ENCODE peak calls at places on chromosomes 3 and 15, in four cellular contexts. One of them, this sample, is unnamed.

GRCh38 chr15:77557178-77557960 is 75.3 kb downstream of the LINGO1 start:
- DNase-seq in OCI-LY7: no peak
- DNase-seq in AG04450: no peak
- DNase-seq in body of pancreas: no peak
- DNase-seq in this sample: no peak

GRCh38 chr3:20105513-20106280 is 65.5 kb downstream of the KAT2B start:
- DNase-seq in OCI-LY7: no peak
- DNase-seq in AG04450: no peak
- DNase-seq in body of pancreas: no peak
- DNase-seq in this sample: no peak

GRCh38 chr3:170553788-170554620 is 31.9 kb downstream of the SLC7A14 start:
- DNase-seq in OCI-LY7: no peak
- DNase-seq in AG04450: no peak
- DNase-seq in body of pancreas: no peak
- DNase-seq in this sample: no peak

GRCh38 chr3:63914312-63914711 is 2.1 kb upstream of the SCAANT1 start:
- DNase-seq in OCI-LY7: no peak
- DNase-seq in AG04450: no peak
- DNase-seq in body of pancreas: peak; percentile 84
- DNase-seq in this sample: no peak

GRCh38 chr15:32683906-32684584 is 33.8 kb upstream of the GREM1 start:
- DNase-seq in OCI-LY7: no peak
- DNase-seq in AG04450: peak; percentile 61
- DNase-seq in body of pancreas: peak; percentile 30
- DNase-seq in this sample: peak; percentile 87

GRCh38 chr15:71588746-71589145 is 221.6 kb upstream of the NR2E3 start:
- DNase-seq in OCI-LY7: no peak
- DNase-seq in AG04450: peak; percentile 32
- DNase-seq in body of pancreas: no peak
- DNase-seq in this sample: peak; percentile 80

GRCh38 chr3:177776656-177777055 is 579.4 kb upstream of the TBL1XR1 start:
- DNase-seq in OCI-LY7: no peak
- DNase-seq in AG04450: peak; percentile 58
- DNase-seq in body of pancreas: peak; percentile 41
- DNase-seq in this sample: peak; percentile 87

GRCh38 chr3:141878812-141879211 is 2.4 kb downstream of the ATP1B3 start:
- DNase-seq in OCI-LY7: no peak
- DNase-seq in AG04450: no peak
- DNase-seq in body of pancreas: no peak
- DNase-seq in this sample: no peak

GRCh38 chr3:21573291-21573690 is 177.7 kb downstream of the ZNF385D start:
- DNase-seq in OCI-LY7: no peak
- DNase-seq in AG04450: no peak
- DNase-seq in body of pancreas: no peak
- DNase-seq in this sample: no peak

GRCh38 chr15:92803852-92804609 is 96.1 kb upstream of the CHD2 start:
- DNase-seq in OCI-LY7: no peak
- DNase-seq in AG04450: peak; percentile 100
- DNase-seq in body of pancreas: peak; percentile 80
- DNase-seq in this sample: peak; percentile 99

GRCh38 chr3:55405436-55405835 is 81.7 kb downstream of the WNT5A start:
- DNase-seq in OCI-LY7: peak; percentile 49
- DNase-seq in AG04450: no peak
- DNase-seq in body of pancreas: no peak
- DNase-seq in this sample: no peak

GRCh38 chr3:136994772-136995516 is 37.2 kb downstream of the IL20RB start:
- DNase-seq in OCI-LY7: no peak
- DNase-seq in AG04450: no peak
- DNase-seq in body of pancreas: peak; percentile 92
- DNase-seq in this sample: peak; percentile 20

GRCh38 chr3:136250862-136251460 is 821 bp downstream of the PCCB start:
- DNase-seq in OCI-LY7: peak; percentile 31
- DNase-seq in AG04450: no peak
- DNase-seq in body of pancreas: peak; percentile 83
- DNase-seq in this sample: peak; percentile 35

GRCh38 chr3:111534701-111535100 is 7.3 kb upstream of the CD96 start:
- DNase-seq in OCI-LY7: no peak
- DNase-seq in AG04450: no peak
- DNase-seq in body of pancreas: no peak
- DNase-seq in this sample: peak; percentile 36

GRCh38 chr3:77039606-77040553 is at the start of gene ROBO2:
- DNase-seq in OCI-LY7: no peak
- DNase-seq in AG04450: no peak
- DNase-seq in body of pancreas: peak; percentile 25
- DNase-seq in this sample: peak; percentile 14

GRCh38 chr15:100737214-100737613 is 134.8 kb downstream of the ASB7 start:
- DNase-seq in OCI-LY7: no peak
- DNase-seq in AG04450: no peak
- DNase-seq in body of pancreas: no peak
- DNase-seq in this sample: no peak

GRCh38 chr15:64897345-64897985 is 14.2 kb upstream of the ANKDD1A start:
- DNase-seq in OCI-LY7: no peak
- DNase-seq in AG04450: no peak
- DNase-seq in body of pancreas: peak; percentile 74
- DNase-seq in this sample: peak; percentile 53

GRCh38 chr15:101723161-101723873 is 956 bp downstream of the TARS3 start:
- DNase-seq in OCI-LY7: peak; percentile 78
- DNase-seq in AG04450: no peak
- DNase-seq in body of pancreas: no peak
- DNase-seq in this sample: peak; percentile 6

GRCh38 chr3:40397129-40397528 is 10.1 kb downstream of the ENTPD3 start:
- DNase-seq in OCI-LY7: no peak
- DNase-seq in AG04450: no peak
- DNase-seq in body of pancreas: no peak
- DNase-seq in this sample: no peak

GRCh38 chr15:74443100-74443909 is 9.5 kb upstream of the SEMA7A start:
- DNase-seq in OCI-LY7: no peak
- DNase-seq in AG04450: no peak
- DNase-seq in body of pancreas: no peak
- DNase-seq in this sample: no peak

GRCh38 chr15:58438956-58439355 is 7.2 kb downstream of the LIPC start:
- DNase-seq in OCI-LY7: peak; percentile 46
- DNase-seq in AG04450: peak; percentile 13
- DNase-seq in body of pancreas: peak; percentile 60
- DNase-seq in this sample: peak; percentile 36

GRCh38 chr15:78734441-78735064 is 76.7 kb downstream of the ADAMTS7 start:
- DNase-seq in OCI-LY7: no peak
- DNase-seq in AG04450: no peak
- DNase-seq in body of pancreas: no peak
- DNase-seq in this sample: no peak

GRCh38 chr15:81103857-81104256 is 30.2 kb upstream of the CFAP161 start:
- DNase-seq in OCI-LY7: no peak
- DNase-seq in AG04450: no peak
- DNase-seq in body of pancreas: no peak
- DNase-seq in this sample: no peak

GRCh38 chr15:81098349-81098748 is 35.7 kb upstream of the CFAP161 start:
- DNase-seq in OCI-LY7: no peak
- DNase-seq in AG04450: no peak
- DNase-seq in body of pancreas: no peak
- DNase-seq in this sample: no peak

GRCh38 chr15:81105521-81105920 is 28.5 kb upstream of the CFAP161 start:
- DNase-seq in OCI-LY7: no peak
- DNase-seq in AG04450: no peak
- DNase-seq in body of pancreas: no peak
- DNase-seq in this sample: peak; percentile 33

GRCh38 chr15:81098884-81099601 is 35.0 kb upstream of the CFAP161 start:
- DNase-seq in OCI-LY7: no peak
- DNase-seq in AG04450: no peak
- DNase-seq in body of pancreas: peak; percentile 14
- DNase-seq in this sample: no peak

DNA sequence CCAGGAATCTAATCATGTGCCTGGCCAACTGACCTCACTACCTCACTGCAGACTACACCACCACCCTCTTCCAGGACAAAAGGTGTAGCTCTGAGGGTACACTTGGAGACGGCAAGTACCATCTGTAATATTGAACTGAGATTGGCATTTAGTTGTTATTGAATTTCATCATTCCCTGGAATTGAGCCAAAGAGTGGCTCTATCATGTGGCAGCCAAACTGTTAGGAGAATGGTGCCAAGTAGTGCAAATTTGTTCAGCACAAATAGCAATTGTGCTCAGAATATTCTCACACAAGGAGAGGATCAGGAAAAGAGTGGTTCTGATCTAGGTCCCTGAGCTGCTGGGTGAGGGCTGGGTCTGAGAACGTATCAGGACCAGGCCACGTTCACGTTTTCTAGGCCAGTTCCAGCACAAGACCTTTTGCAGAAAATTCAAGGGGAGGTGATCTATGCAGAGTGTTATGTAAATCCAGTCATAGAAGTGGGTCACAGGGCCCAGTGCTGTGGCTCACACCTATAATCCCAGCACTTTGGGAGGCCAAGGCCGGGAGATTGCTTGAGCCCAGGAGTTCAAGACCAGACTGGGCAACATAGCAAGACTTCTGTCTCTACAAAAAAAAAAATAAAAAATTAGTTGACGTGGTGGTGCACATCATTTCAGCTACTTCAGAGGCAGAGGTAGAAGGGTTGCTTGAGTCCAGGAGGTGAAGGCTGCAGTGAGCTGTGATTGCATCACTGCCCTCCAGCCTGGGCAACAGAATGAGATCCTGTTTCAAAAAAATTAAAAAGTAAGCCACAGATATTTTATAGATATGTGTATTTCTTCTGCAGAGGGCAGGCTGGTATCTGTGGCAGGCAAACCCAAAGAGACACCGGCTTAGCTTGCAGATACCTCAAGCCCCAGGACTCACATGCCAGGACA is 31.9 kb upstream of the CFAP161 start:
- DNase-seq in OCI-LY7: no peak
- DNase-seq in AG04450: no peak
- DNase-seq in body of pancreas: no peak
- DNase-seq in this sample: no peak
- H3K4me3 ChIP-seq in OCI-LY7: no peak overlapping the region
- H3K4me3 ChIP-seq in AG04450: no peak overlapping the region
- H3K4me3 ChIP-seq in body of pancreas: no peak overlapping the region
- H3K4me3 ChIP-seq in this sample: no peak overlapping the region

DNA sequence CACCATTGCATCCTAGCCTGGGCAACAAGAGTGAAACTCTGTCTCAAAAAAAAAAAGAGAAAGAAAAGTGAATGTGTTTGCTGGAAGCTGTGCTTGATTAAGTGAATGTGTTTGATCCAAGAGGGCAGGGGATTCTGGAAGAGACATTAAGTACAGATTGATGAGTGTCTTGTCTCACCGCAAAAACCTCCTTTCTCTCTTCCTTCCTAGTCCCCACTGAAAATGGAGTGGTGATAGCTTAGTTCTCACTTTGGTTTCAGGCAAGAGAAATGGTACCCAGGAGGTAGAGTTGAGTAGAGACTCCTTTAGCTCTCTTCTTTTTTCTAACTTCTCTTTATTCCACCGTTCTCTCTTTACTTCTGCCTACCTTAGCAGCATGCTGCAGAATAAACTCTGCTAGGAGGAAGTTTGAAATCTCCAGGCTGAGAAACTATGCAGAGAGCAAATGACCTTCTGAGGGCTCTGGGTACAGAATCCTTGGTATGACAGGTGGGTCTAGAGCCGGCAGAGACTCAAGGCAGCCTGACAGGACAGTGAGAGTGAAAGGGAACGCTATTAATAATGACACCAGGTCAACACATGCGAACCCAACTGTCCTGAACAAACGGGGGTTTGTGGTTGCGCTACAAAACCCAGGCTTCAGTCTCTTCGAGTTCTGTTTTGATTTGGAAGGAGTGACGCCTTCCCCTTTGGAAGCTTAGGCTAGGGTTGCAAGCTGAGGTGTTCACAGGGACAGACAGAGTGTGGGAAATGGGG is 74.9 kb downstream of the SMAD3 start:
- DNase-seq in OCI-LY7: no peak
- DNase-seq in AG04450: no peak
- DNase-seq in body of pancreas: no peak
- DNase-seq in this sample: no peak
- H3K27ac ChIP-seq in OCI-LY7: no peak overlapping the region
- H3K27ac ChIP-seq in AG04450: peak overlapping the region; percentile 53
- H3K27ac ChIP-seq in body of pancreas: peak overlapping the region; percentile 78
- H3K27ac ChIP-seq in this sample: peak overlapping the region; percentile 100

GRCh38 chr3:62007036-62007435 is 366.3 kb downstream of the FEZF2 start:
- DNase-seq in OCI-LY7: no peak
- DNase-seq in AG04450: no peak
- DNase-seq in body of pancreas: no peak
- DNase-seq in this sample: no peak
- TF ChIP-seq CTCF in OCI-LY7: no peak
- TF ChIP-seq CTCF in AG04450: no peak
- TF ChIP-seq CTCF in body of pancreas: no peak
- TF ChIP-seq CTCF in this sample: no peak

DNA sequence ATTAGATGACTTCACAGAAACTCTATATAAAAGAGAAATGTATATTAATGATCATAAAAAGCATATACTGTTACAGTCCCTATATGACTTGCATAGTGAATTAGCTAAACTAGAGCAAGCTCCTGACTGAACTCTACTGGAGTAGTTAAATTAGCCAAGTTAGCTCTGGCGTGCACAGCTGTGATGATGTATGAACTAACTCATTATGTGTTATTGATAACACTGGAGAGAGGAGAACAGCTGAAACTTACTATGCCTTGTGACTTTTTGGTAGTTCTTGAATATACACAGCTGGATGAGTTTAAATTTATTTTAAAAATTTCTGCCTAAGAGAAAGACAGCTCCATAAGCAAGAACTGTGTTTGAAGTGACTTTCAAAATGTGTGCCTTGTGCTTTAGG is 8.1 kb downstream of the TIPARP start:
- DNase-seq in OCI-LY7: no peak
- DNase-seq in AG04450: no peak
- DNase-seq in body of pancreas: no peak
- DNase-seq in this sample: no peak
- H3K4me3 ChIP-seq in OCI-LY7: no peak overlapping the region
- H3K4me3 ChIP-seq in AG04450: no peak overlapping the region
- H3K4me3 ChIP-seq in body of pancreas: no peak overlapping the region
- H3K4me3 ChIP-seq in this sample: no peak overlapping the region

GRCh38 chr15:62824111-62824737 is 218.3 kb upstream of the TPM1 start:
- DNase-seq in OCI-LY7: no peak
- DNase-seq in AG04450: peak; percentile 39
- DNase-seq in body of pancreas: no peak
- DNase-seq in this sample: peak; percentile 62
- H3K27ac ChIP-seq in OCI-LY7: no peak overlapping the region
- H3K27ac ChIP-seq in AG04450: no peak overlapping the region
- H3K27ac ChIP-seq in body of pancreas: no peak overlapping the region
- H3K27ac ChIP-seq in this sample: peak overlapping the region; percentile 21

This sample was measured in brain microvascular endothelial cell.